ENCODE peak calls at places on chromosomes 3 and 15, in eight cellular contexts. J is right lobe of liver, B is ovary, C is cardiac muscle cell, R is A549, V is transverse colon, U is LNCaP clone FGC, K is heart left ventricle. S is an unnamed sample.
A peak's percentile ranks its signal among the peaks of the same experiment; 100 is the strongest.

GRCh38 chr3:59310736-59311135 is 260.9 kb upstream of the CFAP20DC start:
- DNase-seq in J (no peak), B (no peak), C (no peak), R (no peak), V (no peak), U (no peak), K (no peak), S (no peak)

GRCh38 chr3:30227571-30228301 is 378.7 kb upstream of the TGFBR2 start:
- DNase-seq in J (no peak), B (no peak), C (no peak), R (peak; percentile 25), V (no peak), U (peak; percentile 49), K (no peak), S (peak; percentile 89)

GRCh38 chr3:177597325-177598109 is 400.2 kb upstream of the TBL1XR1 start:
- DNase-seq in J (peak; percentile 77), B (peak; percentile 35), C (peak; percentile 17), R (no peak), V (no peak), U (peak; percentile 31), K (peak; percentile 40), S (peak; percentile 55)

GRCh38 chr15:33148129-33148850 is 46.2 kb downstream of the FMN1 start:
- DNase-seq in J (no peak), B (no peak), C (no peak), R (no peak), V (no peak), U (no peak), K (no peak), S (peak; percentile 4)

GRCh38 chr3:42906085-42906904 is at the start of gene ZNF662:
- DNase-seq in J (peak; percentile 54), B (peak; percentile 77), C (no peak), R (no peak), V (peak; percentile 42), U (no peak), K (peak; percentile 61), S (no peak)

GRCh38 chr3:121269389-121269788 is 276.4 kb downstream of the POLQ start:
- DNase-seq in J (no peak), B (no peak), C (no peak), R (no peak), V (no peak), U (no peak), K (no peak), S (peak; percentile 15)

GRCh38 chr3:184386047-184386806 is 6.4 kb downstream of the CHRD start:
- DNase-seq in J (no peak), B (no peak), C (no peak), R (no peak), V (no peak), U (no peak), K (no peak), S (no peak)

GRCh38 chr15:99282129-99282528 is 30.8 kb downstream of the LRRC28 start:
- DNase-seq in J (no peak), B (no peak), C (no peak), R (no peak), V (no peak), U (no peak), K (no peak), S (no peak)

GRCh38 chr3:23487015-23487414 is 283.9 kb downstream of the UBE2E2 start:
- DNase-seq in J (no peak), B (no peak), C (no peak), R (no peak), V (no peak), U (no peak), K (no peak), S (no peak)

GRCh38 chr3:24607281-24607680 is 112.6 kb upstream of the THRB start:
- DNase-seq in J (no peak), B (no peak), C (no peak), R (no peak), V (no peak), U (no peak), K (no peak), S (no peak)

GRCh38 chr3:117277816-117278215 is 568.2 kb downstream of the TUSC7 start:
- DNase-seq in J (no peak), B (no peak), C (no peak), R (no peak), V (no peak), U (no peak), K (no peak), S (no peak)

GRCh38 chr3:97793415-97794019 is 28.3 kb upstream of the CRYBG3 start:
- DNase-seq in J (no peak), B (no peak), C (peak; percentile 53), R (peak; percentile 13), V (no peak), U (peak; percentile 50), K (no peak), S (peak; percentile 63)

GRCh38 chr3:126659915-126660886 is 5.3 kb upstream of the TXNRD3 start:
- DNase-seq in J (no peak), B (no peak), C (no peak), R (peak; percentile 23), V (no peak), U (no peak), K (no peak), S (peak; percentile 16)

GRCh38 chr3:183254816-183255730 is 2.0 kb downstream of the B3GNT5 start:
- DNase-seq in J (no peak), B (no peak), C (no peak), R (no peak), V (no peak), U (no peak), K (no peak), S (peak; percentile 44)

GRCh38 chr3:122469659-122470058 is 45.1 kb downstream of the KPNA1 start:
- DNase-seq in J (no peak), B (no peak), C (no peak), R (no peak), V (no peak), U (no peak), K (no peak), S (no peak)

GRCh38 chr3:122464659-122465058 is 48.8 kb upstream of the WDR5B start:
- DNase-seq in J (no peak), B (no peak), C (no peak), R (no peak), V (no peak), U (no peak), K (no peak), S (no peak)

GRCh38 chr3:122466701-122467240 is 48.0 kb downstream of the KPNA1 start:
- DNase-seq in J (no peak), B (no peak), C (no peak), R (no peak), V (no peak), U (no peak), K (no peak), S (no peak)

GRCh38 chr3:122468896-122469533 is 45.7 kb downstream of the KPNA1 start:
- DNase-seq in J (no peak), B (no peak), C (no peak), R (no peak), V (no peak), U (no peak), K (no peak), S (no peak)
- TF ChIP-seq CTCF in J (no peak), B (no peak), C (no peak), R (no peak), V (no peak), U (no peak), K (no peak), S (no peak)

DNA sequence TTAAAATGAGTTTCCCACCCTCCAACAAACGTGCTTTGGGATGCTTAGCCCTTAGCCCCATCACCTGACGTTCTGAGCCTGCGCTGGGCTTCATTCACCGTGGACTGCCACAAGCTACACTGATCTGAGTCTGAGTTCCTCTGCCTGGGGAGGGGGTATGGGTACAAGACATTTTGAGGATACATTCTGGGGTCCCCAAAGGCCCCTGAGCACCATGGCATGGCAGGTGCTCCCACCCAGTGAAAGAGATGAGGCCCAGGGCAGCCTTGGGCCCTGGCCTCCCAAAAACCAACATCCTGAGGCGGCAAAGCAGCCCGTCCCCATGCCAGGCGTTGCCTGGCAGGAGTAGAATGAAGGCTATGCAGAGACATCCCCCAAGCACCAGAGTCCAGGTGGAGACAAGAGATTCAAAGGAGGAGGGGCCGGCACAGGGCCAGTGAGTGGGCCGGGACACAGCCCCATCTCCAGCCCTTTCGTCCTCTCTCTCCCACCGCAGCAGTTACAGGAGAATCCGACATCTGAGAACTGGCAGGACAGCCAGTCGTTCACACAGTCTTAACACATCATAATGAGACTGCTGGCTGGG is 74.5 kb downstream of the VGLL4 start:
- DNase-seq in J (peak; percentile 40), B (no peak), C (no peak), R (no peak), V (no peak), U (no peak), K (no peak), S (no peak)
- H3K4me3 ChIP-seq in J (no peak overlapping the region), B (no peak overlapping the region), C (no peak overlapping the region), R (no peak overlapping the region), V (no peak overlapping the region), U (no peak overlapping the region), K (no peak overlapping the region), S (no peak overlapping the region)

GRCh38 chr15:74257105-74257504 is 21.0 kb downstream of the CCDC33 start:
- DNase-seq in J (no peak), B (no peak), C (no peak), R (no peak), V (no peak), U (no peak), K (no peak), S (no peak)

GRCh38 chr15:74257623-74258022 is 21.5 kb downstream of the CCDC33 start:
- DNase-seq in J (peak; percentile 56), B (no peak), C (no peak), R (no peak), V (no peak), U (no peak), K (no peak), S (no peak)

GRCh38 chr15:74252291-74253080 is 16.4 kb downstream of the CCDC33 start:
- DNase-seq in J (no peak), B (no peak), C (no peak), R (no peak), V (no peak), U (no peak), K (peak; percentile 33), S (no peak)

GRCh38 chr15:74251187-74251811 is 15.2 kb downstream of the CCDC33 start:
- DNase-seq in J (peak; percentile 86), B (no peak), C (no peak), R (no peak), V (no peak), U (peak; percentile 88), K (peak; percentile 93), S (no peak)

GRCh38 chr15:74253276-74253921 is 17.3 kb downstream of the CCDC33 start:
- DNase-seq in J (no peak), B (no peak), C (no peak), R (no peak), V (no peak), U (no peak), K (no peak), S (peak; percentile 22)
- TF ChIP-seq CTCF in J (no peak), B (no peak), C (no peak), R (no peak), V (no peak), U (no peak), K (no peak), S (no peak)

DNA sequence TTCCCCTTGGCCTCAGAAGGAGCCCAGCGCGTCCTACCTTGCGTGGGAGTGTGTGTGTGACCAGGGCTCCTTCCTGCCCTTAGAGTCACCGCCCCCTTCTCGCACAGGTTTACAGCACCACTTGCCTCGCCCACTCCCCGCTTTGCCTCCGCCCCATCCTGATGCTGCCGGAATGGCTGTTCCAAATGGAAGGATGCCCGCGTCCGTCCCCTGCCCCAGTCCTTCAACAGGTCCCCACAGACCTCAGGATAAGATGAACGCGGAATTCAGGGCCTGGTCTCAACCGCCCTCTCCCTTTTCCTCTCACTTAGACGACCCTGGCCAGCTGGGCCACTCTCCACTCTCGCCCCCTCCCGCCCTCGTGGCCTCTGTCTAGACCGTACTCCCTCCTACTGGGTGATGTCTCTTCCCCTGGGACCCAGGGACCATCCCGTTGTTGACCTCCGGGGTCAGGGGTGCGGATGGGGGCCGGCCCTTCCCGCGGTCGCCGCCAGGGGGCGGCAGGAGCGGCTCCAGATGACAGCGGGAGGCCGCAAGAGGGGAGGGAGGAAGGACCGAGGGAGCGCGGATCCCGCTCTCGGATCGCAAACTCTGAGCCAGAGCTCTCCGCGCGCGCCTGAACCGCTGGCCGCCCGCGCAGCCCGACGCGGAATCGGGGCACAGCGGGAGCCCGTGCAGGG is at the start of gene THSD4:
- DNase-seq in J (peak; percentile 82), B (peak; percentile 71), C (peak; percentile 87), R (peak; percentile 99), V (peak; percentile 78), U (no peak), K (peak; percentile 78), S (peak; percentile 46)
- H3K4me3 ChIP-seq in J (peak within 1 kb of the TSS; percentile 78), B (peak within 1 kb of the TSS; percentile 51), C (peak within 1 kb of the TSS; percentile 67), R (peak within 1 kb of the TSS; percentile 59), V (peak within 1 kb of the TSS; percentile 51), U (peak within 1 kb of the TSS; percentile 43), K (peak within 1 kb of the TSS; percentile 90), S (no peak within 1 kb of the TSS)